ENCODE peak calls at places on chromosome 2, in ten cellular contexts. K is esophagus squamous epithelium, I is vagina, E is ovary, D is spleen, H is thyroid gland, L is heart left ventricle, W is K562, J is HepG2, Z is stomach. U is an unnamed sample. For H3K4me1, the result is how much of the 10 kb centered on the place peaks cover.

GRCh38 chr2:200185575-200186103 is 120.9 kb upstream of the SPATS2L start:
- DNase-seq in K (no peak), I (no peak), E (no peak), D (no peak), H (no peak), L (no peak), W (no peak), J (no peak), Z (no peak), U (no peak)

GRCh38 chr2:242011991-242012764 is 142.6 kb downstream of the RTP5 start:
- DNase-seq in K (no peak), I (no peak), E (peak), D (peak), H (no peak), L (no peak), W (no peak), J (no peak), Z (no peak), U (no peak)

GRCh38 chr2:105806994-105807393 is 62.3 kb downstream of the NCK2 start:
- DNase-seq in K (no peak), I (no peak), E (no peak), D (no peak), H (no peak), L (no peak), W (no peak), J (no peak), Z (no peak), U (no peak)

GRCh38 chr2:182893666-182894065 is 27.2 kb upstream of the FRZB start:
- DNase-seq in K (no peak), I (no peak), E (no peak), D (no peak), H (no peak), L (no peak), W (no peak), J (no peak), Z (no peak), U (no peak)

GRCh38 chr2:213016984-213017351 is 134.4 kb downstream of the IKZF2 start:
- DNase-seq in K (no peak), I (no peak), E (no peak), D (no peak), H (no peak), L (no peak), W (no peak), J (no peak), Z (no peak), U (no peak)

GRCh38 chr2:160427629-160428424 is 65.8 kb downstream of the RBMS1 start:
- DNase-seq in K (no peak), I (no peak), E (peak), D (peak), H (no peak), L (no peak), W (no peak), J (no peak), Z (no peak), U (no peak)

GRCh38 chr2:226187126-226187525 is 612.5 kb downstream of the IRS1 start:
- DNase-seq in K (no peak), I (no peak), E (no peak), D (no peak), H (no peak), L (no peak), W (no peak), J (no peak), Z (no peak), U (no peak)

GRCh38 chr2:118112771-118113334 is 24.6 kb downstream of the INSIG2 start:
- DNase-seq in K (no peak), I (no peak), E (no peak), D (no peak), H (no peak), L (no peak), W (no peak), J (peak), Z (no peak), U (no peak)

GRCh38 chr2:173119069-173119807 is 43.6 kb downstream of the MAP3K20 start:
- DNase-seq in K (no peak), I (no peak), E (peak), D (no peak), H (peak), L (no peak), W (no peak), J (no peak), Z (no peak), U (no peak)

GRCh38 chr2:134657650-134658250 is 61.0 kb downstream of the TMEM163 start:
- DNase-seq in K (no peak), I (no peak), E (no peak), D (no peak), H (no peak), L (no peak), W (no peak), J (peak), Z (no peak), U (no peak)

GRCh38 chr2:38098351-38099095 is 22.6 kb upstream of the CYP1B1 start:
- DNase-seq in K (no peak), I (no peak), E (no peak), D (no peak), H (peak), L (no peak), W (no peak), J (no peak), Z (no peak), U (peak)

GRCh38 chr2:177545143-177545542 is 152.6 kb downstream of the AGPS start:
- DNase-seq in K (no peak), I (no peak), E (no peak), D (no peak), H (no peak), L (no peak), W (no peak), J (no peak), Z (no peak), U (no peak)
- TF ChIP-seq POLR2A in K (no peak), I (no peak), E (no peak), D (no peak), H (no peak), L (no peak), W (no peak), J (no peak), Z (no peak), U (no peak)

GRCh38 chr2:55609931-55610578 is 7.4 kb downstream of the PPP4R3B start:
- DNase-seq in K (no peak), I (no peak), E (no peak), D (no peak), H (no peak), L (no peak), W (no peak), J (peak), Z (no peak), U (no peak)
- H3K4me1 ChIP-seq in K (under half), I (under half), E (under half), D (under half), H (under half), L (under half), W (under half), J (under half), Z (half or more), U (under half)

DNA sequence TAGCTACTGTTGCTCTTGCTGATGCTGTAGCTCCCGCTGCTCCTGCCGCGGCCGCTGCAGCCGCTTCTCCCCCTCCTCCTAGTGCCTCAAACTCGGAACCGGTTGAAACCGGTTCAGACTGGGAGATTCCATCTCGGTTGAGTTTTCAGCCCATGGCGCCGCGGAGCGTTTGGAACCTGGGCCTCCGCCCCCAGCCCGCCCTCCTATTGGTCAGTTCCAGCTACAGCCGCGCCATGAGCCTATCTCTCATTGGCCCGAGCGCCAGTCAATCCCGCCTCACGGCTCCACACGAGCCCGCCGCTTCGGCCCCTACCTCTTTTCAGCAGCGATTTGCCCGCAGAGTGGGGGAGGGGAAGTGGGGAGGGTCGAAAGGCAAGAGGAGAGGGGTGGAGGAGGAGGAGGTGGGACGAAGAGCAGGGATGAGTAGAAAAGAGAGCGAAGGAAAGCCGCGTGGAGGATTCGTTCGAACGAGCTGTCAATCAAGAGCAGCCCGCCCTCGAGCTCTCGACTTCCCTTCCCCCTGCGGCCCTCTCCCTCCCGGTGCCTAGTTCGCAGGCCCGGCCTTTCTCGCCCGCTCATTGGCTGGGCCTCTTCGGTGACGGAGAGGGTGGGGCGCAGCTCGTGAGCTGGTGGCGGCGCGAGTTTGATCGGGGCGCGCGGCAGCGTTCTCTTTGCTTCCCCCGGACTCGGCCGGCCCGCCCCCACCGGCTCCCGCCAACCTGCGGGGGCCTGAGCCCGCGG is at the start of gene XPO1:
- DNase-seq in K (peak), I (peak), E (peak), D (peak), H (peak), L (peak), W (peak), J (peak), Z (peak), U (peak)
- TF ChIP-seq POLR2A in K (peak), I (peak), E (peak), D (no peak), H (peak), L (peak), W (peak), J (peak), Z (peak), U (peak)

GRCh38 chr2:177174456-177174855 is 38.1 kb upstream of the HNRNPA3 start:
- DNase-seq in K (no peak), I (no peak), E (no peak), D (no peak), H (no peak), L (no peak), W (no peak), J (no peak), Z (no peak), U (no peak)

GRCh38 chr2:177169810-177170514 is 42.6 kb upstream of the HNRNPA3 start:
- DNase-seq in K (no peak), I (no peak), E (no peak), D (no peak), H (peak), L (no peak), W (no peak), J (peak), Z (no peak), U (no peak)

GRCh38 chr2:177171418-177171865 is 41.2 kb upstream of the HNRNPA3 start:
- DNase-seq in K (no peak), I (no peak), E (no peak), D (no peak), H (no peak), L (no peak), W (no peak), J (no peak), Z (peak), U (no peak)

GRCh38 chr2:177175917-177176668 is 36.5 kb upstream of the HNRNPA3 start:
- DNase-seq in K (no peak), I (no peak), E (no peak), D (no peak), H (no peak), L (no peak), W (no peak), J (peak), Z (no peak), U (no peak)

GRCh38 chr2:177172034-177172880 is 40.3 kb upstream of the HNRNPA3 start:
- DNase-seq in K (no peak), I (no peak), E (no peak), D (no peak), H (no peak), L (no peak), W (no peak), J (peak), Z (no peak), U (no peak)
- H3K4me1 ChIP-seq in K (under half), I (under half), E (under half), D (under half), H (under half), L (under half), W (under half), J (half or more), Z (under half), U (under half)

DNA sequence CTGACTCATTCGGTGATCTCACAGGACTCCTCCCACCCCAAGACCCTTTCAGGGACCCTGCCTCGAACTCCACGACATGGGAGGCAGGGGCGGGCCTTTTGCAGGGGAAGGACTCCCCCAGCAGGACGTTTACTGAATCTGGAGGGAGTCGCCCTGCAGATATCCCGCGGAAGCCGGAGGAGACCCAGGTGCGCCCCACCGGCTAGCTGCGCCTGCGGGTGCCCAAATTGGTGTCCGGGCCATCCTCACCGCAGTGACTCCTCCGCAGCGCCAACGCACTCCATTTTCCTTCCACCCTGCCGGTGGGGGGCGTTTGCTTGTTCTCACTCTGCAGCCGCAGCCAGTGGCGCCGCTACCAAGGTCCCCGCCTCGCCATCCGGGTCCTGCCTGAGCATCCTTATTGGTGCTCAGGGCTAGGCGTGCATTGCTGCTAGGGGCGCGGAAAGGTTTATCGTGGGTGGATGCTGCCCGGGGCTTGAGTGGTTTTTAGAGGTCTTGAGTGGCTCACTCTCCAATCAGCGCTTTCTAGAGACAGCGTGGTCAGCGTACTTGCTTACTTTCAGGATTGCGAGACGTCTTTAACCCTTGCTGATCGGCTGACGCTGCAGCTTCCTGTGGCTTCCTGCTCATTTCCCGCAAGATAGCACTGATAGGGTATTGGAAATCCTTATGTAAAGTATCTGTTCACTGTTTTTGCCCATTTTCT is 81.4 kb downstream of the BIN1 start:
- DNase-seq in K (no peak), I (peak), E (peak), D (peak), H (peak), L (peak), W (no peak), J (no peak), Z (peak), U (peak)
- TF ChIP-seq POLR2A in K (no peak), I (no peak), E (no peak), D (no peak), H (no peak), L (no peak), W (no peak), J (no peak), Z (no peak), U (no peak)

GRCh38 chr2:86017901-86018896 is 87.5 kb downstream of the POLR1A start:
- DNase-seq in K (no peak), I (no peak), E (peak), D (peak), H (peak), L (peak), W (no peak), J (no peak), Z (peak), U (no peak)
- H3K4me1 ChIP-seq in K (under half), I (under half), E (under half), D (under half), H (under half), L (under half), W (under half), J (under half), Z (under half), U (under half)

GRCh38 chr2:74502147-74502719 is 2.8 kb upstream of the LBX2 start:
- DNase-seq in K (no peak), I (no peak), E (no peak), D (peak), H (no peak), L (no peak), W (peak), J (peak), Z (peak), U (no peak)

GRCh38 chr2:74503506-74504475 is 3.7 kb downstream of the PCGF1 start:
- DNase-seq in K (no peak), I (no peak), E (peak), D (peak), H (no peak), L (no peak), W (no peak), J (no peak), Z (peak), U (no peak)

GRCh38 chr2:74501335-74502071 is 2.1 kb upstream of the LBX2 start:
- DNase-seq in K (no peak), I (no peak), E (no peak), D (peak), H (no peak), L (no peak), W (peak), J (peak), Z (no peak), U (no peak)

GRCh38 chr2:74504591-74504990 is 2.9 kb downstream of the PCGF1 start:
- DNase-seq in K (no peak), I (no peak), E (peak), D (peak), H (no peak), L (no peak), W (no peak), J (no peak), Z (no peak), U (no peak)

GRCh38 chr2:74502720-74503505 is 3.5 kb upstream of the LBX2 start:
- DNase-seq in K (peak), I (no peak), E (peak), D (peak), H (peak), L (peak), W (peak), J (peak), Z (peak), U (peak)
- TF ChIP-seq POLR2A in K (no peak), I (no peak), E (no peak), D (no peak), H (peak), L (peak), W (peak), J (peak), Z (peak), U (no peak)

GRCh38 chr2:67015681-67016080 is 381.5 kb upstream of the ETAA1 start:
- DNase-seq in K (no peak), I (no peak), E (no peak), D (no peak), H (no peak), L (no peak), W (no peak), J (no peak), Z (no peak), U (no peak)
- H3K4me1 ChIP-seq in K (under half), I (under half), E (under half), D (under half), H (under half), L (under half), W (under half), J (under half), Z (under half), U (under half)

GRCh38 chr2:85340034-85340892 is 12.5 kb upstream of the TGOLN2 start:
- DNase-seq in K (no peak), I (no peak), E (no peak), D (no peak), H (peak), L (no peak), W (no peak), J (no peak), Z (no peak), U (no peak)
- TF ChIP-seq POLR2A in K (no peak), I (no peak), E (no peak), D (no peak), H (no peak), L (no peak), W (no peak), J (no peak), Z (no peak), U (no peak)

GRCh38 chr2:42795275-42795674 is 2.9 kb upstream of the HAAO start:
- DNase-seq in K (no peak), I (no peak), E (no peak), D (no peak), H (no peak), L (no peak), W (no peak), J (no peak), Z (no peak), U (no peak)
- H3K4me1 ChIP-seq in K (under half), I (under half), E (under half), D (half or more), H (under half), L (under half), W (under half), J (under half), Z (half or more), U (under half)

U was measured in testis.